ENCODE peak calls at places on chromosome 15, in six cellular contexts. M is adrenal gland, P is MV-4-11, Z is A172, H is AG08395, R is Ammon's horn. K is an unnamed sample.

GRCh38 chr15:95016511-95017219 is 785.3 kb downstream of the MCTP2 start:
- DNase-seq in M (no peak), P (no peak), Z (no peak), H (peak; percentile 17), R (no peak), K (no peak)

GRCh38 chr15:88624156-88624970 is 3.2 kb downstream of the AEN start:
- DNase-seq in M (no peak), P (no peak), Z (no peak), H (peak; percentile 39), R (peak; percentile 57), K (peak; percentile 74)

GRCh38 chr15:57388199-57388863 is 12.0 kb downstream of the CGNL1 start:
- DNase-seq in M (no peak), P (no peak), Z (no peak), H (no peak), R (no peak), K (no peak)

GRCh38 chr15:79595995-79596622 is 164.0 kb downstream of the MINAR1 start:
- DNase-seq in M (peak; percentile 83), P (peak; percentile 89), Z (peak; percentile 84), H (peak; percentile 91), R (peak; percentile 25), K (peak; percentile 96)

GRCh38 chr15:75761446-75762356 is 49.1 kb upstream of the CSPG4 start:
- DNase-seq in M (no peak), P (no peak), Z (no peak), H (no peak), R (no peak), K (no peak)

GRCh38 chr15:48475600-48476395 is 144.6 kb downstream of the DUT start:
- DNase-seq in M (no peak), P (no peak), Z (no peak), H (no peak), R (no peak), K (no peak)

GRCh38 chr15:81270781-81271491 is 53.0 kb downstream of the STARD5 start:
- DNase-seq in M (no peak), P (no peak), Z (peak; percentile 34), H (no peak), R (no peak), K (no peak)

GRCh38 chr15:41377978-41378377 is 24.3 kb downstream of the NDUFAF1 start:
- DNase-seq in M (no peak), P (no peak), Z (peak; percentile 6), H (no peak), R (no peak), K (no peak)

GRCh38 chr15:92821491-92822116 is 78.5 kb upstream of the CHD2 start:
- DNase-seq in M (no peak), P (no peak), Z (peak; percentile 61), H (no peak), R (no peak), K (no peak)

GRCh38 chr15:59676565-59676964 is 12.6 kb downstream of the BNIP2 start:
- DNase-seq in M (no peak), P (no peak), Z (no peak), H (no peak), R (no peak), K (no peak)

GRCh38 chr15:69609176-69609575 is 156.6 kb downstream of the RPLP1 start:
- DNase-seq in M (no peak), P (peak; percentile 81), Z (peak; percentile 43), H (peak; percentile 22), R (no peak), K (no peak)

GRCh38 chr15:70264014-70264492 is 166.3 kb upstream of the TLE3 start:
- DNase-seq in M (no peak), P (peak; percentile 97), Z (peak; percentile 54), H (no peak), R (peak; percentile 63), K (peak; percentile 96)

GRCh38 chr15:85879334-85880163 is 84.8 kb upstream of the KLHL25 start:
- DNase-seq in M (no peak), P (no peak), Z (peak; percentile 82), H (peak; percentile 65), R (no peak), K (no peak)

GRCh38 chr15:99305761-99306505 is 54.7 kb downstream of the LRRC28 start:
- DNase-seq in M (peak; percentile 31), P (no peak), Z (peak; percentile 51), H (peak; percentile 6), R (no peak), K (no peak)

GRCh38 chr15:97961067-97961954 is 808 bp downstream of the ARRDC4 start:
- DNase-seq in M (peak; percentile 55), P (peak; percentile 33), Z (peak; percentile 1), H (no peak), R (peak; percentile 33), K (peak; percentile 46)

GRCh38 chr15:44034933-44035624 is 160.0 kb downstream of the FRMD5 start:
- DNase-seq in M (peak; percentile 37), P (no peak), Z (peak; percentile 23), H (peak; percentile 87), R (peak; percentile 34), K (no peak)

GRCh38 chr15:42144841-42145375 is 11.5 kb downstream of the PLA2G4F start:
- DNase-seq in M (no peak), P (no peak), Z (no peak), H (no peak), R (no peak), K (no peak)

GRCh38 chr15:90219421-90220141 is 14.2 kb downstream of the CIB1 start:
- DNase-seq in M (no peak), P (peak; percentile 25), Z (no peak), H (peak; percentile 64), R (no peak), K (peak; percentile 70)

GRCh38 chr15:41621200-41622193 is 38.7 kb upstream of the MGA start:
- DNase-seq in M (peak; percentile 89), P (peak; percentile 96), Z (peak; percentile 81), H (peak; percentile 87), R (peak; percentile 92), K (peak; percentile 16)

GRCh38 chr15:99019558-99020540 is 12.3 kb upstream of the PGPEP1L start:
- DNase-seq in M (no peak), P (peak; percentile 35), Z (peak; percentile 48), H (peak; percentile 66), R (peak; percentile 76), K (no peak)

GRCh38 chr15:95988574-95988887 is 342.0 kb upstream of the NR2F2 start:
- DNase-seq in M (no peak), P (peak; percentile 54), Z (no peak), H (no peak), R (no peak), K (peak; percentile 18)

GRCh38 chr15:65311760-65312159 is 7.3 kb downstream of the RNU5B-1 start:
- DNase-seq in M (no peak), P (no peak), Z (no peak), H (no peak), R (no peak), K (no peak)

GRCh38 chr15:95325763-95326688 is 1004.5 kb upstream of the NR2F2 start:
- DNase-seq in M (peak; percentile 16), P (no peak), Z (no peak), H (no peak), R (peak; percentile 16), K (no peak)

GRCh38 chr15:101698314-101698713 is 26.0 kb downstream of the TARS3 start:
- DNase-seq in M (no peak), P (no peak), Z (no peak), H (peak; percentile 31), R (no peak), K (no peak)

GRCh38 chr15:76341366-76342045 is 4.9 kb downstream of the ISL2 start:
- DNase-seq in M (no peak), P (no peak), Z (no peak), H (no peak), R (no peak), K (no peak)

GRCh38 chr15:76337047-76337738 is 620 bp downstream of the ISL2 start:
- DNase-seq in M (no peak), P (peak; percentile 50), Z (peak; percentile 45), H (no peak), R (no peak), K (peak; percentile 85)

GRCh38 chr15:78873796-78874761 is 1.4 kb downstream of the MORF4L1 start:
- DNase-seq in M (no peak), P (peak; percentile 42), Z (no peak), H (no peak), R (no peak), K (peak; percentile 59)

GRCh38 chr15:31216210-31216911 is 110.3 kb upstream of the KLF13 start:
- DNase-seq in M (peak; percentile 82), P (peak; percentile 94), Z (peak; percentile 82), H (peak; percentile 62), R (peak; percentile 76), K (peak; percentile 93)

GRCh38 chr15:31975446-31976229 is 54.7 kb upstream of the CHRNA7 start:
- DNase-seq in M (no peak), P (no peak), Z (no peak), H (peak; percentile 19), R (peak; percentile 49), K (no peak)

GRCh38 chr15:83287541-83288027 is 3.1 kb upstream of the BNC1 start:
- DNase-seq in M (no peak), P (no peak), Z (peak; percentile 96), H (peak; percentile 87), R (no peak), K (no peak)

GRCh38 chr15:78304487-78305413 is 5.3 kb upstream of the SKIC8 start:
- DNase-seq in M (no peak), P (no peak), Z (no peak), H (peak; percentile 19), R (no peak), K (no peak)

GRCh38 chr15:89803941-89804800 is 10.5 kb downstream of the ANPEP start:
- DNase-seq in M (no peak), P (no peak), Z (no peak), H (no peak), R (no peak), K (no peak)

GRCh38 chr15:49645277-49645676 is 24.4 kb downstream of the DTWD1 start:
- DNase-seq in M (no peak), P (no peak), Z (no peak), H (no peak), R (no peak), K (no peak)

GRCh38 chr15:67883228-67883773 is 43.5 kb upstream of the RNU6-1 start:
- DNase-seq in M (no peak), P (no peak), Z (no peak), H (no peak), R (no peak), K (peak; percentile 54)

GRCh38 chr15:74307827-74308642 is 59.4 kb downstream of the CYP11A1 start:
- DNase-seq in M (peak; percentile 73), P (peak; percentile 13), Z (peak; percentile 70), H (peak; percentile 86), R (peak; percentile 68), K (peak; percentile 58)

K was measured in KBM-7.